ENCODE peak calls at places on chromosome 14, in ten cellular contexts. One of them, this sample, is unnamed.

GRCh38 chr14:91374897-91375747 is 42.5 kb downstream of the CCDC88C start:
- DNase-seq in fibroblast of lung: no peak
- DNase-seq in tibial nerve: no peak
- DNase-seq in sigmoid colon: no peak
- DNase-seq in left ventricle myocardium inferior: no peak
- DNase-seq in colonic mucosa: no peak
- DNase-seq in GM23248: no peak
- DNase-seq in foreskin keratinocyte: no peak
- DNase-seq in psoas muscle: no peak
- DNase-seq in vagina: no peak
- DNase-seq in this sample: no peak

GRCh38 chr14:60090864-60091519 is 731 bp upstream of the PCNX4 start:
- DNase-seq in fibroblast of lung: peak; percentile 80
- DNase-seq in tibial nerve: peak; percentile 21
- DNase-seq in sigmoid colon: peak; percentile 80
- DNase-seq in left ventricle myocardium inferior: peak; percentile 33
- DNase-seq in colonic mucosa: peak; percentile 62
- DNase-seq in GM23248: peak; percentile 74
- DNase-seq in foreskin keratinocyte: no peak
- DNase-seq in psoas muscle: peak; percentile 72
- DNase-seq in vagina: no peak
- DNase-seq in this sample: peak; percentile 66

GRCh38 chr14:70886421-70887206 is 20.6 kb upstream of the PCNX1 start:
- DNase-seq in fibroblast of lung: no peak
- DNase-seq in tibial nerve: no peak
- DNase-seq in sigmoid colon: no peak
- DNase-seq in left ventricle myocardium inferior: no peak
- DNase-seq in colonic mucosa: no peak
- DNase-seq in GM23248: no peak
- DNase-seq in foreskin keratinocyte: no peak
- DNase-seq in psoas muscle: no peak
- DNase-seq in vagina: no peak
- DNase-seq in this sample: no peak

GRCh38 chr14:32986791-32987545 is 48.3 kb downstream of the NPAS3 start:
- DNase-seq in fibroblast of lung: peak; percentile 91
- DNase-seq in tibial nerve: no peak
- DNase-seq in sigmoid colon: no peak
- DNase-seq in left ventricle myocardium inferior: peak; percentile 18
- DNase-seq in colonic mucosa: no peak
- DNase-seq in GM23248: peak; percentile 52
- DNase-seq in foreskin keratinocyte: peak; percentile 17
- DNase-seq in psoas muscle: no peak
- DNase-seq in vagina: no peak
- DNase-seq in this sample: no peak

GRCh38 chr14:81062816-81063215 is 107.4 kb downstream of the TSHR start:
- DNase-seq in fibroblast of lung: no peak
- DNase-seq in tibial nerve: no peak
- DNase-seq in sigmoid colon: no peak
- DNase-seq in left ventricle myocardium inferior: no peak
- DNase-seq in colonic mucosa: no peak
- DNase-seq in GM23248: peak; percentile 1
- DNase-seq in foreskin keratinocyte: no peak
- DNase-seq in psoas muscle: no peak
- DNase-seq in vagina: no peak
- DNase-seq in this sample: no peak

GRCh38 chr14:64719601-64720000 is 15.4 kb downstream of the PLEKHG3 start:
- DNase-seq in fibroblast of lung: no peak
- DNase-seq in tibial nerve: no peak
- DNase-seq in sigmoid colon: peak; percentile 62
- DNase-seq in left ventricle myocardium inferior: no peak
- DNase-seq in colonic mucosa: no peak
- DNase-seq in GM23248: no peak
- DNase-seq in foreskin keratinocyte: no peak
- DNase-seq in psoas muscle: no peak
- DNase-seq in vagina: no peak
- DNase-seq in this sample: no peak

GRCh38 chr14:102223682-102224081 is 81.3 kb downstream of the MOK start:
- DNase-seq in fibroblast of lung: no peak
- DNase-seq in tibial nerve: no peak
- DNase-seq in sigmoid colon: no peak
- DNase-seq in left ventricle myocardium inferior: no peak
- DNase-seq in colonic mucosa: no peak
- DNase-seq in GM23248: no peak
- DNase-seq in foreskin keratinocyte: no peak
- DNase-seq in psoas muscle: no peak
- DNase-seq in vagina: no peak
- DNase-seq in this sample: no peak

GRCh38 chr14:83556065-83556464 is 1973.9 kb upstream of the FLRT2 start:
- DNase-seq in fibroblast of lung: peak; percentile 50
- DNase-seq in tibial nerve: no peak
- DNase-seq in sigmoid colon: no peak
- DNase-seq in left ventricle myocardium inferior: no peak
- DNase-seq in colonic mucosa: no peak
- DNase-seq in GM23248: no peak
- DNase-seq in foreskin keratinocyte: peak; percentile 40
- DNase-seq in psoas muscle: no peak
- DNase-seq in vagina: no peak
- DNase-seq in this sample: no peak

GRCh38 chr14:88323520-88324199 is 591 bp upstream of the KCNK10 start:
- DNase-seq in fibroblast of lung: peak; percentile 41
- DNase-seq in tibial nerve: no peak
- DNase-seq in sigmoid colon: no peak
- DNase-seq in left ventricle myocardium inferior: no peak
- DNase-seq in colonic mucosa: no peak
- DNase-seq in GM23248: peak; percentile 32
- DNase-seq in foreskin keratinocyte: no peak
- DNase-seq in psoas muscle: no peak
- DNase-seq in vagina: no peak
- DNase-seq in this sample: no peak

GRCh38 chr14:92207928-92208265 is 86.1 kb downstream of the CPSF2 start:
- DNase-seq in fibroblast of lung: no peak
- DNase-seq in tibial nerve: no peak
- DNase-seq in sigmoid colon: no peak
- DNase-seq in left ventricle myocardium inferior: no peak
- DNase-seq in colonic mucosa: no peak
- DNase-seq in GM23248: no peak
- DNase-seq in foreskin keratinocyte: no peak
- DNase-seq in psoas muscle: no peak
- DNase-seq in vagina: no peak
- DNase-seq in this sample: no peak

GRCh38 chr14:48005986-48006385 is 330.6 kb upstream of the MDGA2 start:
- DNase-seq in fibroblast of lung: no peak
- DNase-seq in tibial nerve: no peak
- DNase-seq in sigmoid colon: no peak
- DNase-seq in left ventricle myocardium inferior: no peak
- DNase-seq in colonic mucosa: no peak
- DNase-seq in GM23248: no peak
- DNase-seq in foreskin keratinocyte: no peak
- DNase-seq in psoas muscle: no peak
- DNase-seq in vagina: no peak
- DNase-seq in this sample: no peak

GRCh38 chr14:106733771-106734170 is 1207.4 kb downstream of the TMEM121 start:
- DNase-seq in fibroblast of lung: no peak
- DNase-seq in tibial nerve: no peak
- DNase-seq in sigmoid colon: no peak
- DNase-seq in left ventricle myocardium inferior: no peak
- DNase-seq in colonic mucosa: no peak
- DNase-seq in GM23248: no peak
- DNase-seq in foreskin keratinocyte: no peak
- DNase-seq in psoas muscle: no peak
- DNase-seq in vagina: no peak
- DNase-seq in this sample: no peak

GRCh38 chr14:102417646-102418045 is 54.9 kb downstream of the TECPR2 start:
- DNase-seq in fibroblast of lung: no peak
- DNase-seq in tibial nerve: no peak
- DNase-seq in sigmoid colon: peak; percentile 57
- DNase-seq in left ventricle myocardium inferior: no peak
- DNase-seq in colonic mucosa: no peak
- DNase-seq in GM23248: no peak
- DNase-seq in foreskin keratinocyte: no peak
- DNase-seq in psoas muscle: no peak
- DNase-seq in vagina: no peak
- DNase-seq in this sample: no peak

GRCh38 chr14:24037658-24038037 is 14.2 kb upstream of the CARMIL3 start:
- DNase-seq in fibroblast of lung: no peak
- DNase-seq in tibial nerve: no peak
- DNase-seq in sigmoid colon: no peak
- DNase-seq in left ventricle myocardium inferior: no peak
- DNase-seq in colonic mucosa: peak; percentile 64
- DNase-seq in GM23248: no peak
- DNase-seq in foreskin keratinocyte: no peak
- DNase-seq in psoas muscle: peak; percentile 63
- DNase-seq in vagina: no peak
- DNase-seq in this sample: no peak

GRCh38 chr14:38948171-38948570 is 154.9 kb downstream of the SEC23A start:
- DNase-seq in fibroblast of lung: peak; percentile 94
- DNase-seq in tibial nerve: no peak
- DNase-seq in sigmoid colon: no peak
- DNase-seq in left ventricle myocardium inferior: no peak
- DNase-seq in colonic mucosa: no peak
- DNase-seq in GM23248: peak; percentile 61
- DNase-seq in foreskin keratinocyte: peak; percentile 41
- DNase-seq in psoas muscle: no peak
- DNase-seq in vagina: no peak
- DNase-seq in this sample: no peak

GRCh38 chr14:65414961-65415589 is 2.5 kb downstream of the FUT8 start:
- DNase-seq in fibroblast of lung: peak; percentile 35
- DNase-seq in tibial nerve: no peak
- DNase-seq in sigmoid colon: no peak
- DNase-seq in left ventricle myocardium inferior: no peak
- DNase-seq in colonic mucosa: no peak
- DNase-seq in GM23248: peak; percentile 80
- DNase-seq in foreskin keratinocyte: no peak
- DNase-seq in psoas muscle: no peak
- DNase-seq in vagina: no peak
- DNase-seq in this sample: no peak

GRCh38 chr14:75361751-75362433 is 65.9 kb upstream of the JDP2 start:
- DNase-seq in fibroblast of lung: no peak
- DNase-seq in tibial nerve: peak; percentile 32
- DNase-seq in sigmoid colon: no peak
- DNase-seq in left ventricle myocardium inferior: peak; percentile 18
- DNase-seq in colonic mucosa: no peak
- DNase-seq in GM23248: peak; percentile 73
- DNase-seq in foreskin keratinocyte: no peak
- DNase-seq in psoas muscle: peak; percentile 79
- DNase-seq in vagina: no peak
- DNase-seq in this sample: no peak

GRCh38 chr14:52961060-52961639 is 10.3 kb upstream of the FERMT2 start:
- DNase-seq in fibroblast of lung: peak; percentile 55
- DNase-seq in tibial nerve: no peak
- DNase-seq in sigmoid colon: peak; percentile 77
- DNase-seq in left ventricle myocardium inferior: peak; percentile 29
- DNase-seq in colonic mucosa: peak; percentile 28
- DNase-seq in GM23248: peak; percentile 72
- DNase-seq in foreskin keratinocyte: peak; percentile 47
- DNase-seq in psoas muscle: peak; percentile 55
- DNase-seq in vagina: no peak
- DNase-seq in this sample: peak; percentile 56

GRCh38 chr14:69481815-69482568 is 2.5 kb upstream of the PLEKHD1 start:
- DNase-seq in fibroblast of lung: no peak
- DNase-seq in tibial nerve: no peak
- DNase-seq in sigmoid colon: no peak
- DNase-seq in left ventricle myocardium inferior: no peak
- DNase-seq in colonic mucosa: no peak
- DNase-seq in GM23248: no peak
- DNase-seq in foreskin keratinocyte: no peak
- DNase-seq in psoas muscle: no peak
- DNase-seq in vagina: no peak
- DNase-seq in this sample: no peak
- H3K27me3 ChIP-seq in fibroblast of lung: peaks cover 59% of the 10 kb centered on the region
- H3K27me3 ChIP-seq in tibial nerve: peaks cover 50% of the 10 kb centered on the region
- H3K27me3 ChIP-seq in sigmoid colon: peaks cover 41% of the 10 kb centered on the region
- H3K27me3 ChIP-seq in left ventricle myocardium inferior: peaks cover 65% of the 10 kb centered on the region
- H3K27me3 ChIP-seq in colonic mucosa: peaks cover 32% of the 10 kb centered on the region
- H3K27me3 ChIP-seq in GM23248: peaks cover 42% of the 10 kb centered on the region
- H3K27me3 ChIP-seq in foreskin keratinocyte: peaks cover 86% of the 10 kb centered on the region
- H3K27me3 ChIP-seq in psoas muscle: peaks cover 2% of the 10 kb centered on the region
- H3K27me3 ChIP-seq in vagina: no peaks in the 10 kb centered on the region
- H3K27me3 ChIP-seq in this sample: peaks cover 5% of the 10 kb centered on the region

GRCh38 chr14:105508601-105509000 is 17.6 kb downstream of the TEDC1 start:
- DNase-seq in fibroblast of lung: no peak
- DNase-seq in tibial nerve: no peak
- DNase-seq in sigmoid colon: peak; percentile 37
- DNase-seq in left ventricle myocardium inferior: no peak
- DNase-seq in colonic mucosa: no peak
- DNase-seq in GM23248: no peak
- DNase-seq in foreskin keratinocyte: no peak
- DNase-seq in psoas muscle: peak; percentile 43
- DNase-seq in vagina: no peak
- DNase-seq in this sample: no peak
- H3K27me3 ChIP-seq in fibroblast of lung: no peaks in the 10 kb centered on the region
- H3K27me3 ChIP-seq in tibial nerve: peaks cover 23% of the 10 kb centered on the region
- H3K27me3 ChIP-seq in sigmoid colon: peaks cover 10% of the 10 kb centered on the region
- H3K27me3 ChIP-seq in left ventricle myocardium inferior: peaks cover 65% of the 10 kb centered on the region
- H3K27me3 ChIP-seq in colonic mucosa: no peaks in the 10 kb centered on the region
- H3K27me3 ChIP-seq in GM23248: peaks cover 31% of the 10 kb centered on the region
- H3K27me3 ChIP-seq in foreskin keratinocyte: peaks cover 18% of the 10 kb centered on the region
- H3K27me3 ChIP-seq in psoas muscle: peaks cover 1% of the 10 kb centered on the region
- H3K27me3 ChIP-seq in vagina: no peaks in the 10 kb centered on the region
- H3K27me3 ChIP-seq in this sample: peaks cover 4% of the 10 kb centered on the region

DNA sequence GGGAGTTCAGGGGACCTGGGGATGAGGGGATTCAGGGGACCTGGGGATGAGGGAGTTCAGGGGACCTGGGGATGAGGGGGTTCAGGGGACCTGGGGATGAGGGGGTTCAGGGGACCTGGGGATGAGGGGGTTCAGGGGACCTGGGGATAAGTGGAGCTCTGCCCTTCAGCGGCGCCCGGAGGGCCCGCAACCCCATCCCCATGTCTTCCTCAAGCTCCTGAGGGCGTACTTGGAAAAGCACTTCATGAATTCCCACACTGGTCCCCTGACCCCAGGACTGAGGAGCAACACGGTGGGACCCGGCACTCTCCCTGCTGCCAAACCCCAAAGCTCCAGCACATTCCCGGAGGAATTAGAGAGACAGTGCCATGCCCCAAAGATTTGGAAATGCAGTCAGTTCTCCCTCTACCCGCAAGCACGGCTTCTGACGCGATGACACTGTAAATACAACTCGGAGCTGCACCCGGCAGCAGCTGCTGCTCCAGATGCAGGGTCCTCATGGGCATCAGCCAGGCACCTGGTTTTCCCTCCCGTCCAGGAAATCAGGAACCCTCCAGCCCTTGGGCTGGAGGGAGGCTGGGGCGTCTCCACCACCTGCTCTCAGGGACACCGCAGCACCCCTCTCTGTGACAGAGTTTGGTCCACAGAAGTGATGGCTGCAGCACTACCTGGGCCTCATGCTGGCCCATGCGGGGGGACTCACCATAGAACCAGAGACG is 32.8 kb upstream of the C14orf180 start:
- DNase-seq in fibroblast of lung: no peak
- DNase-seq in tibial nerve: no peak
- DNase-seq in sigmoid colon: peak; percentile 56
- DNase-seq in left ventricle myocardium inferior: no peak
- DNase-seq in colonic mucosa: no peak
- DNase-seq in GM23248: no peak
- DNase-seq in foreskin keratinocyte: no peak
- DNase-seq in psoas muscle: peak; percentile 15
- DNase-seq in vagina: no peak
- DNase-seq in this sample: peak; percentile 3
- H3K27me3 ChIP-seq in fibroblast of lung: no peaks in the 10 kb centered on the region
- H3K27me3 ChIP-seq in tibial nerve: peaks cover 56% of the 10 kb centered on the region
- H3K27me3 ChIP-seq in sigmoid colon: peaks cover 18% of the 10 kb centered on the region
- H3K27me3 ChIP-seq in left ventricle myocardium inferior: peaks cover 96% of the 10 kb centered on the region
- H3K27me3 ChIP-seq in colonic mucosa: peaks cover 4% of the 10 kb centered on the region
- H3K27me3 ChIP-seq in GM23248: peaks cover 30% of the 10 kb centered on the region
- H3K27me3 ChIP-seq in foreskin keratinocyte: peaks cover 16% of the 10 kb centered on the region
- H3K27me3 ChIP-seq in psoas muscle: peaks cover 10% of the 10 kb centered on the region
- H3K27me3 ChIP-seq in vagina: no peaks in the 10 kb centered on the region
- H3K27me3 ChIP-seq in this sample: peaks cover 33% of the 10 kb centered on the region

GRCh38 chr14:101073598-101073965 is 170.1 kb upstream of the RTL1 start:
- DNase-seq in fibroblast of lung: no peak
- DNase-seq in tibial nerve: no peak
- DNase-seq in sigmoid colon: no peak
- DNase-seq in left ventricle myocardium inferior: no peak
- DNase-seq in colonic mucosa: no peak
- DNase-seq in GM23248: no peak
- DNase-seq in foreskin keratinocyte: no peak
- DNase-seq in psoas muscle: no peak
- DNase-seq in vagina: no peak
- DNase-seq in this sample: no peak
- H3K27me3 ChIP-seq in fibroblast of lung: no peaks in the 10 kb centered on the region
- H3K27me3 ChIP-seq in tibial nerve: peaks cover 20% of the 10 kb centered on the region
- H3K27me3 ChIP-seq in sigmoid colon: peaks cover 24% of the 10 kb centered on the region
- H3K27me3 ChIP-seq in left ventricle myocardium inferior: peaks cover 100% of the 10 kb centered on the region
- H3K27me3 ChIP-seq in colonic mucosa: peaks cover 18% of the 10 kb centered on the region
- H3K27me3 ChIP-seq in GM23248: peaks cover 13% of the 10 kb centered on the region
- H3K27me3 ChIP-seq in foreskin keratinocyte: peaks cover 37% of the 10 kb centered on the region
- H3K27me3 ChIP-seq in psoas muscle: peaks cover 16% of the 10 kb centered on the region
- H3K27me3 ChIP-seq in vagina: no peaks in the 10 kb centered on the region
- H3K27me3 ChIP-seq in this sample: peaks cover 44% of the 10 kb centered on the region